ENCODE peak calls at places on chromosomes 12 and 14, in six cellular contexts. One of them, this sample, is unnamed.

GRCh38 chr12:94731733-94732360 is 81.5 kb upstream of the TMCC3 start:
- DNase-seq in NCI-H345: no peak
- DNase-seq in fibroblast of lung: no peak
- DNase-seq in fibroblast of pulmonary artery: no peak
- DNase-seq in NB4: no peak
- DNase-seq in SW480: no peak
- DNase-seq in this sample: no peak

GRCh38 chr12:10136637-10137205 is 6.7 kb upstream of the CLEC7A start:
- DNase-seq in NCI-H345: peak
- DNase-seq in fibroblast of lung: no peak
- DNase-seq in fibroblast of pulmonary artery: no peak
- DNase-seq in NB4: no peak
- DNase-seq in SW480: no peak
- DNase-seq in this sample: no peak

GRCh38 chr12:45483571-45483970 is 245.9 kb upstream of the ARID2 start:
- DNase-seq in NCI-H345: no peak
- DNase-seq in fibroblast of lung: peak
- DNase-seq in fibroblast of pulmonary artery: peak
- DNase-seq in NB4: no peak
- DNase-seq in SW480: no peak
- DNase-seq in this sample: no peak

GRCh38 chr14:96587823-96588385 is 85.7 kb downstream of the PAPOLA start:
- DNase-seq in NCI-H345: no peak
- DNase-seq in fibroblast of lung: no peak
- DNase-seq in fibroblast of pulmonary artery: no peak
- DNase-seq in NB4: no peak
- DNase-seq in SW480: no peak
- DNase-seq in this sample: no peak

GRCh38 chr14:31449971-31450610 is 7.2 kb downstream of the DTD2 start:
- DNase-seq in NCI-H345: peak
- DNase-seq in fibroblast of lung: peak
- DNase-seq in fibroblast of pulmonary artery: peak
- DNase-seq in NB4: peak
- DNase-seq in SW480: peak
- DNase-seq in this sample: peak

GRCh38 chr12:93790472-93791152 is 113.4 kb downstream of the CRADD start:
- DNase-seq in NCI-H345: no peak
- DNase-seq in fibroblast of lung: peak
- DNase-seq in fibroblast of pulmonary artery: peak
- DNase-seq in NB4: peak
- DNase-seq in SW480: peak
- DNase-seq in this sample: no peak

GRCh38 chr14:65206448-65207096 is 104.3 kb upstream of the MAX start:
- DNase-seq in NCI-H345: no peak
- DNase-seq in fibroblast of lung: peak
- DNase-seq in fibroblast of pulmonary artery: peak
- DNase-seq in NB4: peak
- DNase-seq in SW480: no peak
- DNase-seq in this sample: no peak

GRCh38 chr12:113766133-113766879 is 199.8 kb downstream of the RBM19 start:
- DNase-seq in NCI-H345: no peak
- DNase-seq in fibroblast of lung: no peak
- DNase-seq in fibroblast of pulmonary artery: no peak
- DNase-seq in NB4: no peak
- DNase-seq in SW480: peak
- DNase-seq in this sample: no peak

GRCh38 chr14:78848234-78848820 is 678.2 kb downstream of the NRXN3 start:
- DNase-seq in NCI-H345: peak
- DNase-seq in fibroblast of lung: peak
- DNase-seq in fibroblast of pulmonary artery: peak
- DNase-seq in NB4: peak
- DNase-seq in SW480: peak
- DNase-seq in this sample: peak

GRCh38 chr14:76651410-76652055 is 109.7 kb upstream of the VASH1 start:
- DNase-seq in NCI-H345: no peak
- DNase-seq in fibroblast of lung: no peak
- DNase-seq in fibroblast of pulmonary artery: no peak
- DNase-seq in NB4: no peak
- DNase-seq in SW480: no peak
- DNase-seq in this sample: no peak

GRCh38 chr12:50390284-50390683 is 6.1 kb downstream of the FAM186A start:
- DNase-seq in NCI-H345: no peak
- DNase-seq in fibroblast of lung: peak
- DNase-seq in fibroblast of pulmonary artery: peak
- DNase-seq in NB4: no peak
- DNase-seq in SW480: peak
- DNase-seq in this sample: no peak

GRCh38 chr12:13154027-13154538 is 42.4 kb upstream of the EMP1 start:
- DNase-seq in NCI-H345: no peak
- DNase-seq in fibroblast of lung: peak
- DNase-seq in fibroblast of pulmonary artery: no peak
- DNase-seq in NB4: peak
- DNase-seq in SW480: no peak
- DNase-seq in this sample: no peak

GRCh38 chr12:94875525-94875924 is 128.0 kb downstream of the NDUFA12 start:
- DNase-seq in NCI-H345: peak
- DNase-seq in fibroblast of lung: peak
- DNase-seq in fibroblast of pulmonary artery: peak
- DNase-seq in NB4: peak
- DNase-seq in SW480: peak
- DNase-seq in this sample: peak

GRCh38 chr14:77037886-77038511 is 9.5 kb upstream of the IRF2BPL start:
- DNase-seq in NCI-H345: no peak
- DNase-seq in fibroblast of lung: peak
- DNase-seq in fibroblast of pulmonary artery: no peak
- DNase-seq in NB4: peak
- DNase-seq in SW480: no peak
- DNase-seq in this sample: no peak

GRCh38 chr12:16197600-16197999 is 79.9 kb downstream of the SLC15A5 start:
- DNase-seq in NCI-H345: no peak
- DNase-seq in fibroblast of lung: no peak
- DNase-seq in fibroblast of pulmonary artery: no peak
- DNase-seq in NB4: no peak
- DNase-seq in SW480: no peak
- DNase-seq in this sample: no peak

GRCh38 chr14:56002876-56003625 is 115.2 kb upstream of the PELI2 start:
- DNase-seq in NCI-H345: no peak
- DNase-seq in fibroblast of lung: no peak
- DNase-seq in fibroblast of pulmonary artery: no peak
- DNase-seq in NB4: no peak
- DNase-seq in SW480: no peak
- DNase-seq in this sample: no peak

GRCh38 chr12:27807063-27807703 is 27.1 kb upstream of the MANSC4 start:
- DNase-seq in NCI-H345: no peak
- DNase-seq in fibroblast of lung: no peak
- DNase-seq in fibroblast of pulmonary artery: no peak
- DNase-seq in NB4: no peak
- DNase-seq in SW480: no peak
- DNase-seq in this sample: no peak

GRCh38 chr14:22070119-22070982 is 396.7 kb upstream of the OR4E1 start:
- DNase-seq in NCI-H345: no peak
- DNase-seq in fibroblast of lung: peak
- DNase-seq in fibroblast of pulmonary artery: peak
- DNase-seq in NB4: peak
- DNase-seq in SW480: peak
- DNase-seq in this sample: peak

GRCh38 chr14:105532111-105532623 is 5.8 kb downstream of the TMEM121 start:
- DNase-seq in NCI-H345: no peak
- DNase-seq in fibroblast of lung: no peak
- DNase-seq in fibroblast of pulmonary artery: no peak
- DNase-seq in NB4: no peak
- DNase-seq in SW480: no peak
- DNase-seq in this sample: no peak

GRCh38 chr12:124185970-124186686 is 108.8 kb upstream of the RFLNA start:
- DNase-seq in NCI-H345: no peak
- DNase-seq in fibroblast of lung: no peak
- DNase-seq in fibroblast of pulmonary artery: no peak
- DNase-seq in NB4: no peak
- DNase-seq in SW480: no peak
- DNase-seq in this sample: no peak

GRCh38 chr12:53781218-53781801 is 29.5 kb upstream of the CISTR start:
- DNase-seq in NCI-H345: no peak
- DNase-seq in fibroblast of lung: no peak
- DNase-seq in fibroblast of pulmonary artery: no peak
- DNase-seq in NB4: no peak
- DNase-seq in SW480: no peak
- DNase-seq in this sample: no peak

GRCh38 chr12:77947326-77947725 is 116.6 kb downstream of the NAV3 start:
- DNase-seq in NCI-H345: no peak
- DNase-seq in fibroblast of lung: peak
- DNase-seq in fibroblast of pulmonary artery: peak
- DNase-seq in NB4: no peak
- DNase-seq in SW480: no peak
- DNase-seq in this sample: peak

GRCh38 chr14:25001096-25001982 is 48.6 kb downstream of the STXBP6 start:
- DNase-seq in NCI-H345: no peak
- DNase-seq in fibroblast of lung: peak
- DNase-seq in fibroblast of pulmonary artery: peak
- DNase-seq in NB4: no peak
- DNase-seq in SW480: no peak
- DNase-seq in this sample: no peak

GRCh38 chr14:63468273-63468672 is 74.9 kb downstream of the PPP2R5E start:
- DNase-seq in NCI-H345: no peak
- DNase-seq in fibroblast of lung: no peak
- DNase-seq in fibroblast of pulmonary artery: no peak
- DNase-seq in NB4: no peak
- DNase-seq in SW480: peak
- DNase-seq in this sample: no peak

GRCh38 chr12:30719060-30719459 is 23.4 kb upstream of the IPO8 start:
- DNase-seq in NCI-H345: no peak
- DNase-seq in fibroblast of lung: peak
- DNase-seq in fibroblast of pulmonary artery: peak
- DNase-seq in NB4: no peak
- DNase-seq in SW480: no peak
- DNase-seq in this sample: no peak

GRCh38 chr14:51828017-51828797 is 32.2 kb upstream of the GNG2 start:
- DNase-seq in NCI-H345: no peak
- DNase-seq in fibroblast of lung: peak
- DNase-seq in fibroblast of pulmonary artery: peak
- DNase-seq in NB4: peak
- DNase-seq in SW480: peak
- DNase-seq in this sample: peak

GRCh38 chr14:90513151-90514014 is 116.6 kb downstream of the CALM1 start:
- DNase-seq in NCI-H345: peak
- DNase-seq in fibroblast of lung: peak
- DNase-seq in fibroblast of pulmonary artery: peak
- DNase-seq in NB4: no peak
- DNase-seq in SW480: peak
- DNase-seq in this sample: peak

GRCh38 chr12:48084841-48085460 is 20.9 kb downstream of the SENP1 start:
- DNase-seq in NCI-H345: no peak
- DNase-seq in fibroblast of lung: no peak
- DNase-seq in fibroblast of pulmonary artery: no peak
- DNase-seq in NB4: no peak
- DNase-seq in SW480: no peak
- DNase-seq in this sample: no peak

GRCh38 chr14:95834491-95834890 is 42.1 kb upstream of the TUNAR start:
- DNase-seq in NCI-H345: no peak
- DNase-seq in fibroblast of lung: no peak
- DNase-seq in fibroblast of pulmonary artery: no peak
- DNase-seq in NB4: no peak
- DNase-seq in SW480: no peak
- DNase-seq in this sample: no peak

GRCh38 chr12:75476076-75476475 is 4.5 kb upstream of the GLIPR1 start:
- DNase-seq in NCI-H345: no peak
- DNase-seq in fibroblast of lung: no peak
- DNase-seq in fibroblast of pulmonary artery: no peak
- DNase-seq in NB4: no peak
- DNase-seq in SW480: no peak
- DNase-seq in this sample: no peak

GRCh38 chr14:90521121-90521929 is 124.5 kb downstream of the CALM1 start:
- DNase-seq in NCI-H345: peak
- DNase-seq in fibroblast of lung: no peak
- DNase-seq in fibroblast of pulmonary artery: peak
- DNase-seq in NB4: no peak
- DNase-seq in SW480: no peak
- DNase-seq in this sample: no peak

GRCh38 chr14:68132722-68133121 is 313.1 kb downstream of the RAD51B start:
- DNase-seq in NCI-H345: no peak
- DNase-seq in fibroblast of lung: no peak
- DNase-seq in fibroblast of pulmonary artery: no peak
- DNase-seq in NB4: no peak
- DNase-seq in SW480: no peak
- DNase-seq in this sample: no peak

GRCh38 chr12:84551373-84551772 is 361.2 kb downstream of the SLC6A15 start:
- DNase-seq in NCI-H345: no peak
- DNase-seq in fibroblast of lung: no peak
- DNase-seq in fibroblast of pulmonary artery: no peak
- DNase-seq in NB4: no peak
- DNase-seq in SW480: no peak
- DNase-seq in this sample: peak

GRCh38 chr12:2075558-2076195 is 22.9 kb downstream of the CACNA1C start:
- DNase-seq in NCI-H345: no peak
- DNase-seq in fibroblast of lung: no peak
- DNase-seq in fibroblast of pulmonary artery: no peak
- DNase-seq in NB4: no peak
- DNase-seq in SW480: no peak
- DNase-seq in this sample: no peak

GRCh38 chr14:57153286-57153685 is 115.4 kb downstream of the EXOC5 start:
- DNase-seq in NCI-H345: no peak
- DNase-seq in fibroblast of lung: no peak
- DNase-seq in fibroblast of pulmonary artery: no peak
- DNase-seq in NB4: no peak
- DNase-seq in SW480: no peak
- DNase-seq in this sample: no peak

GRCh38 chr12:113162102-113163029 is 12.8 kb downstream of the CFAP73 start:
- DNase-seq in NCI-H345: no peak
- DNase-seq in fibroblast of lung: peak
- DNase-seq in fibroblast of pulmonary artery: peak
- DNase-seq in NB4: no peak
- DNase-seq in SW480: no peak
- DNase-seq in this sample: no peak

GRCh38 chr14:79278798-79279644 is 932.3 kb downstream of the DIO2 start:
- DNase-seq in NCI-H345: no peak
- DNase-seq in fibroblast of lung: peak
- DNase-seq in fibroblast of pulmonary artery: peak
- DNase-seq in NB4: no peak
- DNase-seq in SW480: peak
- DNase-seq in this sample: peak

GRCh38 chr14:93970589-93970966 is 5.8 kb downstream of the ASB2 start:
- DNase-seq in NCI-H345: peak
- DNase-seq in fibroblast of lung: no peak
- DNase-seq in fibroblast of pulmonary artery: peak
- DNase-seq in NB4: peak
- DNase-seq in SW480: peak
- DNase-seq in this sample: peak